ENCODE peak calls at places on chromosome 2, in ten cellular contexts. One of them, this sample, is unnamed.

GRCh38 chr2:71385008-71385407 is 53.4 kb downstream of the ZNF638 start:
- DNase-seq in heart right ventricle: no peak
- DNase-seq in effector memory CD4-positive, alpha-beta T cell: no peak
- DNase-seq in A549: no peak
- DNase-seq in right cardiac atrium: no peak
- DNase-seq in NCI-H1105: no peak
- DNase-seq in activated naive CD8-positive, alpha-beta T cell treated with anti-CD3 and anti-CD28 coated beads, Interleukin-2, amount 10 ng/mL, durations not matched to agents 7 days and 5 days: no peak
- DNase-seq in amniotic epithelial cell: peak; percentile 89
- DNase-seq in skeletal muscle cell: peak; percentile 39
- DNase-seq in foreskin fibroblast: peak; percentile 86
- DNase-seq in this sample: peak; percentile 36

GRCh38 chr2:88139804-88140203 is 11.9 kb upstream of the FABP1 start:
- DNase-seq in heart right ventricle: no peak
- DNase-seq in effector memory CD4-positive, alpha-beta T cell: no peak
- DNase-seq in A549: no peak
- DNase-seq in right cardiac atrium: no peak
- DNase-seq in NCI-H1105: no peak
- DNase-seq in activated naive CD8-positive, alpha-beta T cell treated with anti-CD3 and anti-CD28 coated beads, Interleukin-2, amount 10 ng/mL, durations not matched to agents 7 days and 5 days: no peak
- DNase-seq in amniotic epithelial cell: no peak
- DNase-seq in skeletal muscle cell: no peak
- DNase-seq in foreskin fibroblast: no peak
- DNase-seq in this sample: no peak

GRCh38 chr2:98764499-98764898 is 33.6 kb upstream of the MGAT4A start:
- DNase-seq in heart right ventricle: no peak
- DNase-seq in effector memory CD4-positive, alpha-beta T cell: no peak
- DNase-seq in A549: no peak
- DNase-seq in right cardiac atrium: no peak
- DNase-seq in NCI-H1105: no peak
- DNase-seq in activated naive CD8-positive, alpha-beta T cell treated with anti-CD3 and anti-CD28 coated beads, Interleukin-2, amount 10 ng/mL, durations not matched to agents 7 days and 5 days: no peak
- DNase-seq in amniotic epithelial cell: no peak
- DNase-seq in skeletal muscle cell: no peak
- DNase-seq in foreskin fibroblast: no peak
- DNase-seq in this sample: no peak

GRCh38 chr2:579961-580360 is 97.2 kb downstream of the TMEM18 start:
- DNase-seq in heart right ventricle: no peak
- DNase-seq in effector memory CD4-positive, alpha-beta T cell: no peak
- DNase-seq in A549: no peak
- DNase-seq in right cardiac atrium: no peak
- DNase-seq in NCI-H1105: peak; percentile 3
- DNase-seq in activated naive CD8-positive, alpha-beta T cell treated with anti-CD3 and anti-CD28 coated beads, Interleukin-2, amount 10 ng/mL, durations not matched to agents 7 days and 5 days: no peak
- DNase-seq in amniotic epithelial cell: no peak
- DNase-seq in skeletal muscle cell: no peak
- DNase-seq in foreskin fibroblast: no peak
- DNase-seq in this sample: no peak

GRCh38 chr2:25524507-25524906 is 148.9 kb downstream of the DTNB start:
- DNase-seq in heart right ventricle: no peak
- DNase-seq in effector memory CD4-positive, alpha-beta T cell: no peak
- DNase-seq in A549: no peak
- DNase-seq in right cardiac atrium: no peak
- DNase-seq in NCI-H1105: no peak
- DNase-seq in activated naive CD8-positive, alpha-beta T cell treated with anti-CD3 and anti-CD28 coated beads, Interleukin-2, amount 10 ng/mL, durations not matched to agents 7 days and 5 days: no peak
- DNase-seq in amniotic epithelial cell: no peak
- DNase-seq in skeletal muscle cell: no peak
- DNase-seq in foreskin fibroblast: no peak
- DNase-seq in this sample: no peak

GRCh38 chr2:171822520-171823297 is 71.3 kb downstream of the SLC25A12 start:
- DNase-seq in heart right ventricle: no peak
- DNase-seq in effector memory CD4-positive, alpha-beta T cell: no peak
- DNase-seq in A549: no peak
- DNase-seq in right cardiac atrium: no peak
- DNase-seq in NCI-H1105: no peak
- DNase-seq in activated naive CD8-positive, alpha-beta T cell treated with anti-CD3 and anti-CD28 coated beads, Interleukin-2, amount 10 ng/mL, durations not matched to agents 7 days and 5 days: no peak
- DNase-seq in amniotic epithelial cell: no peak
- DNase-seq in skeletal muscle cell: no peak
- DNase-seq in foreskin fibroblast: no peak
- DNase-seq in this sample: no peak

GRCh38 chr2:190763901-190764514 is 115.1 kb downstream of the NAB1 start:
- DNase-seq in heart right ventricle: no peak
- DNase-seq in effector memory CD4-positive, alpha-beta T cell: no peak
- DNase-seq in A549: no peak
- DNase-seq in right cardiac atrium: no peak
- DNase-seq in NCI-H1105: no peak
- DNase-seq in activated naive CD8-positive, alpha-beta T cell treated with anti-CD3 and anti-CD28 coated beads, Interleukin-2, amount 10 ng/mL, durations not matched to agents 7 days and 5 days: no peak
- DNase-seq in amniotic epithelial cell: peak; percentile 58
- DNase-seq in skeletal muscle cell: no peak
- DNase-seq in foreskin fibroblast: peak; percentile 18
- DNase-seq in this sample: no peak

GRCh38 chr2:215390550-215390913 is 45.3 kb downstream of the FN1 start:
- DNase-seq in heart right ventricle: no peak
- DNase-seq in effector memory CD4-positive, alpha-beta T cell: no peak
- DNase-seq in A549: no peak
- DNase-seq in right cardiac atrium: no peak
- DNase-seq in NCI-H1105: no peak
- DNase-seq in activated naive CD8-positive, alpha-beta T cell treated with anti-CD3 and anti-CD28 coated beads, Interleukin-2, amount 10 ng/mL, durations not matched to agents 7 days and 5 days: no peak
- DNase-seq in amniotic epithelial cell: no peak
- DNase-seq in skeletal muscle cell: no peak
- DNase-seq in foreskin fibroblast: no peak
- DNase-seq in this sample: no peak

GRCh38 chr2:10521891-10522448 is 73.8 kb upstream of the ODC1 start:
- DNase-seq in heart right ventricle: no peak
- DNase-seq in effector memory CD4-positive, alpha-beta T cell: no peak
- DNase-seq in A549: no peak
- DNase-seq in right cardiac atrium: no peak
- DNase-seq in NCI-H1105: no peak
- DNase-seq in activated naive CD8-positive, alpha-beta T cell treated with anti-CD3 and anti-CD28 coated beads, Interleukin-2, amount 10 ng/mL, durations not matched to agents 7 days and 5 days: no peak
- DNase-seq in amniotic epithelial cell: no peak
- DNase-seq in skeletal muscle cell: no peak
- DNase-seq in foreskin fibroblast: no peak
- DNase-seq in this sample: no peak

GRCh38 chr2:224919472-224920110 is 122.7 kb downstream of the DOCK10 start:
- DNase-seq in heart right ventricle: no peak
- DNase-seq in effector memory CD4-positive, alpha-beta T cell: no peak
- DNase-seq in A549: no peak
- DNase-seq in right cardiac atrium: no peak
- DNase-seq in NCI-H1105: no peak
- DNase-seq in activated naive CD8-positive, alpha-beta T cell treated with anti-CD3 and anti-CD28 coated beads, Interleukin-2, amount 10 ng/mL, durations not matched to agents 7 days and 5 days: no peak
- DNase-seq in amniotic epithelial cell: no peak
- DNase-seq in skeletal muscle cell: no peak
- DNase-seq in foreskin fibroblast: no peak
- DNase-seq in this sample: no peak

GRCh38 chr2:95158891-95159619 is 593 bp downstream of the ZNF514 start:
- DNase-seq in heart right ventricle: peak; percentile 29
- DNase-seq in effector memory CD4-positive, alpha-beta T cell: no peak
- DNase-seq in A549: peak; percentile 27
- DNase-seq in right cardiac atrium: peak; percentile 67
- DNase-seq in NCI-H1105: no peak
- DNase-seq in activated naive CD8-positive, alpha-beta T cell treated with anti-CD3 and anti-CD28 coated beads, Interleukin-2, amount 10 ng/mL, durations not matched to agents 7 days and 5 days: peak; percentile 66
- DNase-seq in amniotic epithelial cell: peak; percentile 53
- DNase-seq in skeletal muscle cell: no peak
- DNase-seq in foreskin fibroblast: peak; percentile 69
- DNase-seq in this sample: peak; percentile 74

GRCh38 chr2:75533135-75533534 is 27.6 kb downstream of the EVA1A start:
- DNase-seq in heart right ventricle: no peak
- DNase-seq in effector memory CD4-positive, alpha-beta T cell: no peak
- DNase-seq in A549: no peak
- DNase-seq in right cardiac atrium: no peak
- DNase-seq in NCI-H1105: no peak
- DNase-seq in activated naive CD8-positive, alpha-beta T cell treated with anti-CD3 and anti-CD28 coated beads, Interleukin-2, amount 10 ng/mL, durations not matched to agents 7 days and 5 days: no peak
- DNase-seq in amniotic epithelial cell: no peak
- DNase-seq in skeletal muscle cell: no peak
- DNase-seq in foreskin fibroblast: no peak
- DNase-seq in this sample: no peak

GRCh38 chr2:47725808-47726207 is 57.1 kb upstream of the MSH6 start:
- DNase-seq in heart right ventricle: no peak
- DNase-seq in effector memory CD4-positive, alpha-beta T cell: no peak
- DNase-seq in A549: no peak
- DNase-seq in right cardiac atrium: no peak
- DNase-seq in NCI-H1105: no peak
- DNase-seq in activated naive CD8-positive, alpha-beta T cell treated with anti-CD3 and anti-CD28 coated beads, Interleukin-2, amount 10 ng/mL, durations not matched to agents 7 days and 5 days: no peak
- DNase-seq in amniotic epithelial cell: peak; percentile 86
- DNase-seq in skeletal muscle cell: peak; percentile 4
- DNase-seq in foreskin fibroblast: no peak
- DNase-seq in this sample: no peak

This sample was measured in AG08396.